ENCODE peak calls at places on chromosomes 11 and 22, in four cellular contexts. T, O, H and K are unnamed samples.

GRCh38 chr11:43555811-43556210 is 124.7 kb upstream of the HSD17B12 start:
- DNase-seq in H (no peak), T (no peak), O (no peak), K (no peak)

GRCh38 chr22:46846154-46846831 is 83.8 kb downstream of the TBC1D22A start:
- DNase-seq in T (no peak), H (no peak), O (no peak), K (no peak)

GRCh38 chr22:46064236-46064965 is 85.9 kb upstream of the PPARA start:
- DNase-seq in T (no peak), H (no peak), O (no peak), K (no peak)

GRCh38 chr11:111510311-111510710 is 1.9 kb downstream of the BTG4 start:
- DNase-seq in O (no peak), H (no peak), T (no peak), K (no peak)

GRCh38 chr11:111086058-111086457 is 159.5 kb upstream of the POU2AF2 start:
- DNase-seq in H (no peak), O (peak), T (no peak), K (no peak)

GRCh38 chr22:36244522-36245391 is 5.4 kb upstream of the APOL2 start:
- DNase-seq in O (no peak), H (no peak), T (no peak), K (no peak)

GRCh38 chr22:19244600-19245352 is 46.7 kb downstream of the CLTCL1 start:
- DNase-seq in H (no peak), T (no peak), O (no peak), K (no peak)

GRCh38 chr22:39148727-39149535 is 3.5 kb downstream of the CBX7 start:
- DNase-seq in O (peak), T (peak), H (no peak), K (no peak)

GRCh38 chr22:49108636-49109315 is 718.9 kb downstream of the BRD1 start:
- DNase-seq in H (no peak), T (no peak), O (no peak), K (no peak)

GRCh38 chr11:10858505-10859360 is 880 bp upstream of the ZBED5 start:
- DNase-seq in T (peak), O (peak), H (no peak), K (peak)

GRCh38 chr11:2808850-2809847 is 76.4 kb downstream of the CDKN1C start:
- DNase-seq in T (no peak), H (no peak), O (no peak), K (no peak)

GRCh38 chr11:60121259-60121658 is 32.8 kb downstream of the MS4A2 start:
- DNase-seq in T (no peak), O (peak), H (no peak), K (no peak)

GRCh38 chr11:122115520-122116343 is at the start of gene BLID:
- DNase-seq in O (peak), T (no peak), H (no peak), K (no peak)

GRCh38 chr11:104329043-104329442 is 165.1 kb upstream of the PDGFD start:
- DNase-seq in T (no peak), O (no peak), H (no peak), K (no peak)

GRCh38 chr11:64148200-64148916 is 17.6 kb downstream of the MACROD1 start:
- DNase-seq in H (peak), T (peak), O (peak), K (peak)

GRCh38 chr11:11349870-11350325 is 3.2 kb downstream of the CSNK2A3 start:
- DNase-seq in O (no peak), H (no peak), T (no peak), K (no peak)

GRCh38 chr11:95831198-95831883 is 41.0 kb downstream of the CEP57 start:
- DNase-seq in T (no peak), H (no peak), O (peak), K (no peak)

GRCh38 chr11:124801636-124802312 is 1.6 kb upstream of the MSANTD2 start:
- DNase-seq in O (peak), H (no peak), T (no peak), K (no peak)

GRCh38 chr11:27107548-27107947 is 66.9 kb downstream of the BBOX1 start:
- DNase-seq in O (no peak), T (no peak), H (no peak), K (no peak)

GRCh38 chr11:118933486-118933885 is 7.8 kb upstream of the BCL9L start:
- DNase-seq in T (no peak), O (no peak), H (no peak), K (no peak)

GRCh38 chr11:46557684-46558151 is 36.1 kb downstream of the AMBRA1 start:
- DNase-seq in T (no peak), O (no peak), H (peak), K (no peak)

GRCh38 chr11:74449369-74449931 is 17.9 kb downstream of the KCNE3 start:
- DNase-seq in O (peak), T (peak), H (peak), K (peak)

GRCh38 chr11:35617687-35618496 is at the start of gene FJX1:
- DNase-seq in T (peak), H (no peak), O (peak), K (no peak)

GRCh38 chr11:94134651-94135512 is 6.2 kb downstream of the PANX1 start:
- DNase-seq in T (no peak), H (no peak), O (no peak), K (no peak)

GRCh38 chr11:33652001-33652400 is 48.6 kb downstream of the C11orf91 start:
- DNase-seq in H (no peak), T (no peak), O (no peak), K (no peak)

GRCh38 chr11:96215094-96215782 is 127.8 kb downstream of the MAML2 start:
- DNase-seq in O (no peak), H (no peak), T (peak), K (peak)

GRCh38 chr22:39530692-39531331 is 1.7 kb downstream of the RPS19BP1 start:
- DNase-seq in T (no peak), O (peak), H (no peak), K (no peak)

DNA sequence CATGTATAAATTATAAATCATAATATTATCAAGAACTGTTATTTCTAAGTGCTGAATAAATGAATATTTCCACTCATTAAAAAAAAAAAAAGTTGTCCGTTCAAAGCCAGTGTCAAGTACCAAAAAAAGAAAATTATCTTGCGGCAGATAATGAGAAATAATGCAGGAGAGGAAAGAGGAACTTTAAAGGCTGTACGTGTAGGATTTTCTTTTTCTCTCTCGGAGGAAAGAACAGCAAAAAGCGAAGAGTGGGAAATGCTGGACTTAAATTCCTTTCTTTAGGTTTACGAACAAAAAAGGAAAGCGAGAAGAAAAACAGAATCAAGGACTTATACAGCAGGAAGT is 999 bp upstream of the CCDC83 start:
- DNase-seq in O (no peak), T (no peak), H (no peak), K (no peak)
- H3K27ac ChIP-seq in O (peak), T (peak), H (no peak), K (peak)

DNA sequence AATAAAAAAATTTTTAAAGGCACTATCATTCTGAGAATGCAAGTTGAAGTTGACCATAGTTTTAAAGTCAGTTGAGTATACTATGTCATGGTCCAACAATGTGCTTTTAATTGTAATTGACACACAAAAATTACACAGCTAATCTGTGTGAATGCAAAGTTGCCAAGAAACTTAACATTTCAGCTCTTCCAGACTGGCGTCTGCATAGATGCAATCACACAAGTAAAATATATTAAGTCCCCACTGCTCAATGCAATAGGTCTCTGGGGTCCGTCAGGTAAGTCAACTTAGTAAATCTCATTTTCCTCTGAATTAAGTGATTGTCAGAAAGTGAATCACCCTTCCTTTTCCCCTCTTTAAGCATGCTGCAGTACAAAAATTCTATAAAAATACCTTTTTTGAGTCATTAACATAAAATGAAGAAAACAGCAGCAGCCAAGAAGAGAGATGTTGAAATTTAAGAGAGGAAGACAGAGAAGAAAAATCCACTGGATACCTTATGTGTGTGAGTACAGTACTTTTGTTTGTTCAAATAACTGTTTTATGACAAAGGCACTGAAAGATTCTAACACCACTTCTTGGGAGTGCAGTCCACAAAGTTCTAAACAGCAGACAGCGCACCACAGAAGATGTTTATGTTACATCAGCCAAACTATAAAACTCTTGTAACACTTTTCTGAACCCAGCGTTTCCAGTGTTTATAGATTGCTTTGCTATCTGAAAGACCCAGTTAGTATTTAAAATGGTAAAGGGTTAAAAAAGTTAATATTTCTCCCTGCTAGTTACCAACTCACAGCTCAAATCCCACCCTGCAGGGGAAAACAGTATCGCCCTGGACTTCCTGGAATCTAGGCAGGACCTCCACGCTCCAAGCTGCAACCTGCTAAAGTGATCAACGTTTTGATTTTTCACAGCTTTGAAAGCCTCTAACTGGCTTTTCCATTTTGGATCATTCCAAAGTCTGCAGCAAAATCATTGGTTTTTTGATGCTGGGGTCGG is 4.9 kb downstream of the FZD4 start:
- DNase-seq in O (no peak), H (no peak), T (no peak), K (no peak)
- H3K27ac ChIP-seq in O (no peak), H (no peak), T (no peak), K (no peak)

GRCh38 chr11:65366340-65366773 is 11.8 kb downstream of the TIGD3 start:
- DNase-seq in H (peak), T (peak), O (peak), K (no peak)
- H3K27ac ChIP-seq in H (no peak), T (no peak), O (no peak), K (no peak)

GRCh38 chr11:16791494-16791961 is 53.1 kb downstream of the C11orf58 start:
- DNase-seq in O (peak), T (no peak), H (peak), K (no peak)
- H3K27ac ChIP-seq in O (no peak), T (no peak), H (peak), K (no peak)

GRCh38 chr22:24422078-24422665 is 5.2 kb upstream of the ADORA2A start:
- DNase-seq in T (no peak), O (no peak), H (no peak), K (no peak)
- H3K27ac ChIP-seq in T (no peak), O (no peak), H (no peak), K (no peak)

GRCh38 chr11:67301313-67301921 is 1.9 kb upstream of the SSH3 start:
- DNase-seq in H (no peak), O (no peak), T (no peak), K (no peak)
- H3K27ac ChIP-seq in H (peak), O (no peak), T (no peak), K (no peak)

DNA sequence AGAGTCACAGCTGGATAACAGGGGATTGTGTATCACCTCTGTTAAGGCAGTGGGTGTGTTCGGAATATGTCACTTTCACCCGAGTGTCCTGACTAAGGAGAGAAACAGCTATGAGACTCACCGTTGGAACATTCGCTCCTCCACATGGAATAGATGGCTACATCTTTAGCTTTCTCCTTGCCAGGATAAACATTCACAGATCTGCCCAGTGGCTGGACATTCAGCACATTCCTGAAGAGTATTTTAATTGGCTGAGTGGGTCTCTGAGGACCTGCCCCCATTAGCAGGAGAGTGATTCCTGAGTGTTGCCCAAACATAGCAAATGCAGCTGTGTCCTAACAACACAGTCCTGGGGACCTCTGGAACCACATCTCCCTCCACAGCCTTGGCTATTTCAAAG is 434.9 kb upstream of the CADM1 start:
- DNase-seq in O (no peak), T (no peak), H (no peak), K (no peak)
- H3K27ac ChIP-seq in O (no peak), T (no peak), H (no peak), K (no peak)

GRCh38 chr22:50532824-50533344 is 3.1 kb upstream of the TYMP start:
- DNase-seq in T (no peak), O (no peak), H (no peak), K (no peak)
- H3K27ac ChIP-seq in T (peak), O (no peak), H (no peak), K (no peak)